ENCODE peak calls at places on chromosomes 5 and 9, in nine cellular contexts. E, M, A, X, R, K, D, N and B are unnamed samples.

GRCh38 chr5:56910123-56910951 is 941 bp downstream of the SETD9 start:
- DNase-seq in E (no peak), M (peak; percentile 50), A (no peak), X (no peak), R (peak; percentile 70), K (peak; percentile 31), D (peak; percentile 3), N (peak; percentile 44), B (peak; percentile 69)

GRCh38 chr9:81815781-81816180 is 112.4 kb upstream of the SPATA31D4 start:
- DNase-seq in E (no peak), M (no peak), A (no peak), X (no peak), R (no peak), K (no peak), D (no peak), N (no peak), B (no peak)

GRCh38 chr5:139698461-139699146 is 50.5 kb downstream of the CXXC5 start:
- DNase-seq in E (no peak), M (peak; percentile 85), A (peak; percentile 87), X (peak; percentile 76), R (peak; percentile 91), K (peak; percentile 87), D (no peak), N (peak; percentile 87), B (peak; percentile 93)

GRCh38 chr9:127822108-127822507 is 19.4 kb downstream of the FPGS start:
- DNase-seq in E (no peak), M (peak; percentile 75), A (no peak), X (no peak), R (no peak), K (no peak), D (no peak), N (no peak), B (no peak)

GRCh38 chr5:89064054-89064453 is 181.1 kb upstream of the MEF2C start:
- DNase-seq in E (no peak), M (no peak), A (no peak), X (no peak), R (no peak), K (no peak), D (no peak), N (no peak), B (no peak)

GRCh38 chr5:73946278-73946677 is 320.3 kb downstream of the ARHGEF28 start:
- DNase-seq in E (no peak), M (no peak), A (no peak), X (no peak), R (no peak), K (no peak), D (no peak), N (no peak), B (no peak)

GRCh38 chr5:19986036-19986619 is 1.9 kb downstream of the CDH18 start:
- DNase-seq in E (no peak), M (no peak), A (no peak), X (no peak), R (no peak), K (no peak), D (no peak), N (no peak), B (no peak)

GRCh38 chr5:168946363-168946762 is 354.6 kb downstream of the SLIT3 start:
- DNase-seq in E (no peak), M (no peak), A (no peak), X (peak; percentile 45), R (peak; percentile 72), K (no peak), D (no peak), N (no peak), B (no peak)

GRCh38 chr5:14343376-14343775 is 200.2 kb downstream of the TRIO start:
- DNase-seq in E (no peak), M (no peak), A (no peak), X (no peak), R (no peak), K (no peak), D (no peak), N (no peak), B (no peak)

GRCh38 chr9:112408285-112408684 is 28.4 kb downstream of the HSDL2 start:
- DNase-seq in E (no peak), M (no peak), A (no peak), X (no peak), R (no peak), K (no peak), D (no peak), N (no peak), B (no peak)

GRCh38 chr9:19232117-19232829 is 1.8 kb downstream of the DENND4C start:
- DNase-seq in E (no peak), M (no peak), A (no peak), X (no peak), R (no peak), K (no peak), D (no peak), N (no peak), B (no peak)

GRCh38 chr5:66169534-66169933 is 25.4 kb downstream of the SREK1 start:
- DNase-seq in E (no peak), M (no peak), A (no peak), X (no peak), R (no peak), K (no peak), D (no peak), N (no peak), B (no peak)

GRCh38 chr9:75918154-75918553 is 27.7 kb downstream of the PCSK5 start:
- DNase-seq in E (no peak), M (no peak), A (no peak), X (no peak), R (no peak), K (no peak), D (no peak), N (no peak), B (no peak)

GRCh38 chr9:77887660-77888059 is 144.0 kb downstream of the GNAQ start:
- DNase-seq in E (no peak), M (no peak), A (no peak), X (no peak), R (no peak), K (no peak), D (no peak), N (no peak), B (no peak)

GRCh38 chr5:57302164-57302563 is 128.3 kb downstream of the GPBP1 start:
- DNase-seq in E (no peak), M (no peak), A (no peak), X (no peak), R (no peak), K (no peak), D (peak; percentile 3), N (peak; percentile 34), B (no peak)

GRCh38 chr9:76516350-76516749 is 57.4 kb downstream of the GCNT1 start:
- DNase-seq in E (no peak), M (peak; percentile 40), A (no peak), X (no peak), R (no peak), K (no peak), D (no peak), N (no peak), B (no peak)

GRCh38 chr9:135512904-135513303 is 8.3 kb upstream of the LCN1 start:
- DNase-seq in E (no peak), M (no peak), A (no peak), X (no peak), R (no peak), K (no peak), D (no peak), N (no peak), B (no peak)

GRCh38 chr5:178384815-178385471 is 152.3 kb upstream of the PHYKPL start:
- DNase-seq in E (no peak), M (no peak), A (no peak), X (no peak), R (no peak), K (no peak), D (no peak), N (no peak), B (no peak)

GRCh38 chr5:3214838-3215374 is 380.7 kb upstream of the IRX1 start:
- DNase-seq in E (no peak), M (no peak), A (no peak), X (no peak), R (no peak), K (no peak), D (no peak), N (peak; percentile 20), B (no peak)

DNA sequence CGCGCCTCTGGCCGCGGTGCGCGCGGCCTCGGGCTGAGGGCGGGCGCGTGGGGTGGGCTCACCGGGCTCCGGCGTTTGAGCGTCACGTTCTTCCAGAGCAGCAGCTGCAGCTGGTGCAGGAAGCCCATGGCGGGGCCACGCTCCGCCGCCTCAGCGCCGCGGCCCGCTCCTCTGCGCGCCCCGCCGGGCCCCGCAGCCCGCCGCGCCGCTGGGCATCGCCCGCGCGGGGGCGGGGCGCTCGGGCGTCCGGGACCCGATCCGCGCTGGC is at the start of gene ABCA2:
- DNase-seq in E (no peak), M (no peak), A (no peak), X (no peak), R (no peak), K (no peak), D (no peak), N (no peak), B (no peak)
- H3K4me1 ChIP-seq in E (peaks cover 45% of the 10 kb centered on the region), M (peaks cover 29% of the 10 kb centered on the region), A (peaks cover 27% of the 10 kb centered on the region), X (peaks cover 45% of the 10 kb centered on the region), R (peaks cover 23% of the 10 kb centered on the region), K (peaks cover 50% of the 10 kb centered on the region), D (peaks cover 62% of the 10 kb centered on the region), N (peaks cover 64% of the 10 kb centered on the region), B (peaks cover 21% of the 10 kb centered on the region)

GRCh38 chr9:99046068-99046467 is 58.8 kb upstream of the TGFBR1 start:
- DNase-seq in E (no peak), M (no peak), A (no peak), X (no peak), R (no peak), K (no peak), D (no peak), N (no peak), B (no peak)
- H3K4me1 ChIP-seq in E (no peaks in the 10 kb centered on the region), M (no peaks in the 10 kb centered on the region), A (peaks cover 15% of the 10 kb centered on the region), X (peaks cover 4% of the 10 kb centered on the region), R (no peaks in the 10 kb centered on the region), K (peaks cover 16% of the 10 kb centered on the region), D (no peaks in the 10 kb centered on the region), N (peaks cover 4% of the 10 kb centered on the region), B (no peaks in the 10 kb centered on the region)

GRCh38 chr9:36839131-36839885 is 194.8 kb downstream of the PAX5 start:
- DNase-seq in E (no peak), M (no peak), A (no peak), X (no peak), R (no peak), K (no peak), D (no peak), N (no peak), B (no peak)
- H3K4me1 ChIP-seq in E (peaks cover 19% of the 10 kb centered on the region), M (no peaks in the 10 kb centered on the region), A (no peaks in the 10 kb centered on the region), X (peaks cover 2% of the 10 kb centered on the region), R (peaks cover 18% of the 10 kb centered on the region), K (no peaks in the 10 kb centered on the region), D (no peaks in the 10 kb centered on the region), N (no peaks in the 10 kb centered on the region), B (no peaks in the 10 kb centered on the region)

DNA sequence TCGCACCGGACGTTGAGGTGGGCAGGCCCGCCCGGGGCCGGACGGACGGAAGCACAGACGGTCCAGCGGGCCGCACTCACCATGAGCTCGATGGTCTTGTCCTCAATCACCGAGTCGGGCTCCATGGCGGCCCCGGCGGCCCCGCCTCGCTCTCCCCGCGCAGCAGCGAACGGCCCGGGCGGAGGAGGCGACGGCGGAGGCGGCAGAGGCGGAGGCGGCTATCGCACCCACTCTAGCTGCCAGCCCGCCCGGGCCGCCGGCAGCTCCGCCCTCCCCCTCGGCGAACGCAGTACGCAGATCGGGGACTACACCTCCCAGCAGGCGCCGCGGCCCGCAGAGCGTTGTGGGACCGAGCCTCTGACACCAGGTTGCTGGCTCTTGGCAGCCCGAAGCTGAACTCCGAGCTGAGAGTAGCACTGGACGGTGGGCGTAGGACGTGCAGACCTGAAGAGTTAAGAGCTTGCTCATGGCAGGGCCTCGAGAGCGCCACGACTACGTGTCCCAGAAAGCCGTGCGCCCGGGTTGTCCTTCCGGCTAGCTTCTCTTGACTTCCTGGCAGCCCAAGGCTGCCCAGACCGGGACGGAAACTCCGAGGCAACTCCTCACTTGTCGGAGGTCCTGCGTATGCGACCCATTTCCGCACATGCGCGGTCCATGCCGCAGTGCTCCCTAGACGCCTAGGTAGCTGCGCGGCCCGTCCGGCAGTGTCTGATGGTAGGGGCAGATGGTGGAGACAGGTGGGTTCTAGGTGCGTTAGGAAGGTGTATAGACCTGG is at the start of gene FBXW11:
- DNase-seq in E (peak; percentile 90), M (peak; percentile 97), A (peak; percentile 96), X (peak; percentile 93), R (peak; percentile 98), K (peak; percentile 96), D (peak; percentile 88), N (peak; percentile 97), B (peak; percentile 95)
- H3K4me1 ChIP-seq in E (peaks cover 2% of the 10 kb centered on the region), M (peaks cover 29% of the 10 kb centered on the region), A (peaks cover 49% of the 10 kb centered on the region), X (peaks cover 9% of the 10 kb centered on the region), R (peaks cover 37% of the 10 kb centered on the region), K (peaks cover 52% of the 10 kb centered on the region), D (peaks cover 30% of the 10 kb centered on the region), N (peaks cover 53% of the 10 kb centered on the region), B (peaks cover 31% of the 10 kb centered on the region)